ENCODE peak calls at places on chromosomes 5 and 9, in four cellular contexts. B is NCI-H2171, C is iPS DF 19.7, H is amygdala. E is an unnamed sample.

GRCh38 chr5:39076757-39077475 is 2.7 kb upstream of the RICTOR start:
- DNase-seq in H (no peak), C (no peak), B (no peak), E (no peak)

GRCh38 chr9:108316066-108316465 is 539.7 kb downstream of the ACTL7B start:
- DNase-seq in C (no peak), B (no peak), H (no peak), E (no peak)

GRCh38 chr9:91001146-91001611 is 199.6 kb downstream of the SYK start:
- DNase-seq in C (no peak), B (peak), H (no peak), E (peak)

GRCh38 chr9:86944974-86945867 is 2.1 kb downstream of the GAS1 start:
- DNase-seq in B (no peak), H (no peak), C (no peak), E (no peak)

GRCh38 chr5:37792976-37793328 is 46.9 kb downstream of the GDNF start:
- DNase-seq in C (no peak), H (no peak), B (no peak), E (no peak)

GRCh38 chr5:73564018-73564417 is 1.4 kb downstream of the ANKRA2 start:
- DNase-seq in C (no peak), H (no peak), B (no peak), E (no peak)

GRCh38 chr5:60960591-60960990 is 15.6 kb downstream of the NDUFAF2 start:
- DNase-seq in C (no peak), H (no peak), B (no peak), E (no peak)

GRCh38 chr5:57317341-57317740 is 143.5 kb downstream of the GPBP1 start:
- DNase-seq in C (no peak), B (no peak), H (no peak), E (no peak)

GRCh38 chr9:129894106-129894823 is 59.0 kb downstream of the USP20 start:
- DNase-seq in C (no peak), B (no peak), H (no peak), E (no peak)

GRCh38 chr9:108322326-108323098 is 533.3 kb downstream of the ACTL7B start:
- DNase-seq in H (no peak), C (no peak), B (no peak), E (no peak)

GRCh38 chr5:108061941-108062340 is 320.0 kb downstream of the FBXL17 start:
- DNase-seq in B (no peak), C (no peak), H (no peak), E (no peak)

GRCh38 chr9:111161015-111161415 is 122.7 kb upstream of the LPAR1 start:
- DNase-seq in H (no peak), C (no peak), B (no peak), E (no peak)

GRCh38 chr9:129234491-129234890 is 56.4 kb upstream of the IER5L start:
- DNase-seq in C (no peak), H (no peak), B (no peak), E (no peak)

GRCh38 chr5:78653969-78654368 is 5.4 kb upstream of the LHFPL2 start:
- DNase-seq in B (peak), C (no peak), H (no peak), E (peak)

GRCh38 chr5:122257000-122257399 is 55.0 kb upstream of the SNCAIP start:
- DNase-seq in H (no peak), C (no peak), B (no peak), E (no peak)

GRCh38 chr5:107668154-107668932 is 2.4 kb downstream of the EFNA5 start:
- DNase-seq in H (no peak), C (no peak), B (no peak), E (peak)

GRCh38 chr5:177302354-177303110 is 987 bp downstream of the RAB24 start:
- DNase-seq in H (no peak), C (no peak), B (no peak), E (no peak)

GRCh38 chr5:133709074-133709676 is 96.8 kb upstream of the FSTL4 start:
- DNase-seq in C (no peak), B (no peak), H (no peak), E (no peak)

GRCh38 chr5:32099486-32100035 is 74.6 kb downstream of the GOLPH3 start:
- DNase-seq in C (no peak), H (no peak), B (no peak), E (no peak)

GRCh38 chr5:37090781-37091180 is 158.4 kb downstream of the CPLANE1 start:
- DNase-seq in H (no peak), B (no peak), C (no peak), E (no peak)

GRCh38 chr5:53879708-53880356 is 319.4 kb downstream of the NDUFS4 start:
- DNase-seq in C (no peak), H (no peak), B (no peak), E (no peak)

GRCh38 chr5:67265951-67266350 is 69.4 kb upstream of the CD180 start:
- DNase-seq in B (no peak), H (no peak), C (no peak), E (no peak)

GRCh38 chr9:109972026-109973005 is 192.3 kb downstream of the PALM2AKAP2 start:
- DNase-seq in B (no peak), H (no peak), C (no peak), E (no peak)

GRCh38 chr5:96703985-96704384 is 41.8 kb downstream of the CAST start:
- DNase-seq in H (no peak), B (no peak), C (no peak), E (no peak)

GRCh38 chr5:173235499-173236394 is 741 bp upstream of the NKX2-5 start:
- DNase-seq in B (no peak), C (no peak), H (no peak), E (no peak)

GRCh38 chr9:126836216-126836615 is 24.2 kb upstream of the ZBTB34 start:
- DNase-seq in H (no peak), C (no peak), B (no peak), E (no peak)

GRCh38 chr5:9622891-9623547 is 7.1 kb downstream of the TAS2R1 start:
- DNase-seq in B (no peak), H (no peak), C (no peak), E (no peak)

GRCh38 chr9:132381966-132382541 is 24.6 kb downstream of the TTF1 start:
- DNase-seq in C (no peak), B (no peak), H (no peak), E (no peak)

GRCh38 chr5:155871623-155872022 is 455.3 kb upstream of the SGCD start:
- DNase-seq in C (no peak), H (no peak), B (no peak), E (no peak)